ENCODE peak calls at places on chromosome 7, in four cellular contexts. Q, O, H and G are unnamed samples.

GRCh38 chr7:12389089-12389700 is 14.5 kb downstream of the VWDE start:
- DNase-seq in Q (no peak), O (peak; percentile 55), H (peak; percentile 20), G (peak; percentile 69)

GRCh38 chr7:82755705-82756551 is 312.4 kb upstream of the CACNA2D1 start:
- DNase-seq in Q (no peak), O (no peak), H (no peak), G (no peak)

GRCh38 chr7:135251502-135252327 is 18.1 kb downstream of the STRA8 start:
- DNase-seq in Q (no peak), O (no peak), H (no peak), G (peak; percentile 22)

GRCh38 chr7:157043745-157044144 is 33.3 kb upstream of the MNX1 start:
- DNase-seq in Q (no peak), O (no peak), H (no peak), G (no peak)

GRCh38 chr7:26664735-26665420 is 199.5 kb downstream of the SKAP2 start:
- DNase-seq in Q (no peak), O (peak; percentile 20), H (no peak), G (peak; percentile 37)

GRCh38 chr7:146067880-146068279 is 48.7 kb upstream of the CNTNAP2 start:
- DNase-seq in Q (no peak), O (no peak), H (no peak), G (no peak)

GRCh38 chr7:105916603-105917002 is 40.2 kb upstream of the ATXN7L1 start:
- DNase-seq in Q (no peak), O (no peak), H (no peak), G (no peak)

GRCh38 chr7:124773339-124773738 is 7.7 kb upstream of the GPR37 start:
- DNase-seq in Q (no peak), O (no peak), H (no peak), G (no peak)

GRCh38 chr7:3438352-3438751 is 137.3 kb downstream of the SDK1 start:
- DNase-seq in Q (no peak), O (no peak), H (no peak), G (no peak)

GRCh38 chr7:149883452-149883861 is 9.7 kb downstream of the ATP6V0E2 start:
- DNase-seq in Q (no peak), O (peak; percentile 64), H (no peak), G (peak; percentile 69)

GRCh38 chr7:77348371-77348813 is 67.8 kb downstream of the GSAP start:
- DNase-seq in Q (no peak), O (no peak), H (no peak), G (no peak)

GRCh38 chr7:49852619-49853462 is 79.4 kb downstream of the VWC2 start:
- DNase-seq in Q (peak; percentile 5), O (peak; percentile 77), H (peak; percentile 0), G (peak; percentile 64)

GRCh38 chr7:234712-235553 is 42.6 kb downstream of the FAM20C start:
- DNase-seq in Q (no peak), O (no peak), H (no peak), G (no peak)

GRCh38 chr7:131042269-131043160 is 285.2 kb upstream of the MKLN1 start:
- DNase-seq in Q (no peak), O (no peak), H (no peak), G (no peak)

GRCh38 chr7:92461027-92462003 is 14.0 kb downstream of the GATAD1 start:
- DNase-seq in Q (peak; percentile 10), O (peak; percentile 67), H (no peak), G (peak; percentile 58)

GRCh38 chr7:142436601-142437000 is 178.7 kb upstream of the PRSS58 start:
- DNase-seq in Q (no peak), O (no peak), H (no peak), G (no peak)

GRCh38 chr7:150958603-150959002 is 19.5 kb downstream of the KCNH2 start:
- DNase-seq in Q (no peak), O (no peak), H (no peak), G (no peak)

GRCh38 chr7:35261476-35262285 is 7.8 kb upstream of the TBX20 start:
- DNase-seq in Q (no peak), O (no peak), H (no peak), G (no peak)
- H3K4me3 ChIP-seq in Q (no peak overlapping the region), O (no peak overlapping the region), H (no peak overlapping the region), G (no peak overlapping the region)

GRCh38 chr7:29878081-29878688 is 71.9 kb downstream of the WIPF3 start:
- DNase-seq in Q (peak; percentile 15), O (peak; percentile 55), H (peak; percentile 21), G (peak; percentile 32)
- TF ChIP-seq CTCF in Q (peak; percentile 58), O (peak; percentile 91), H (peak; percentile 61), G (peak; percentile 54)

DNA sequence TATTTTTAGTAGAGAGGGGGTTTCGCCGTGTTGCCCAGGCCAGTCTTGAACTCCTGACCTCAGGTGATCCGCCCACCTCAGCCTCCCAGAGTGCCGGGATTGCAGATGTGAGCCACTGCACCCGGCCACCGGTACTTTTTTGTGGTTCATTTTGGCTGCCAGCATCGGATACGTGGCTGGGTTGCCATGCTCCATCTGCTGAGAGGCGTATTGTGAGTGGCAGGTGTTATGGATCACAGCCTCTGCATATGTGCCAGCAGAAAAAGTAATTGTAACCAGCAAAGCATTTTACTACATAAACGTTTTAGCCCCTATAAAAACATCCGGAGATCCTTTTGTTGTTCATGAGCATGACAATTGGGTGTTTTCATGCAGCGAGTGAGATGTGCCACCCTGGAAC is 7.1 kb downstream of the FOXK1 start:
- DNase-seq in Q (no peak), O (no peak), H (no peak), G (peak; percentile 66)
- H3K4me3 ChIP-seq in Q (no peak overlapping the region), O (no peak overlapping the region), H (no peak overlapping the region), G (no peak overlapping the region)

DNA sequence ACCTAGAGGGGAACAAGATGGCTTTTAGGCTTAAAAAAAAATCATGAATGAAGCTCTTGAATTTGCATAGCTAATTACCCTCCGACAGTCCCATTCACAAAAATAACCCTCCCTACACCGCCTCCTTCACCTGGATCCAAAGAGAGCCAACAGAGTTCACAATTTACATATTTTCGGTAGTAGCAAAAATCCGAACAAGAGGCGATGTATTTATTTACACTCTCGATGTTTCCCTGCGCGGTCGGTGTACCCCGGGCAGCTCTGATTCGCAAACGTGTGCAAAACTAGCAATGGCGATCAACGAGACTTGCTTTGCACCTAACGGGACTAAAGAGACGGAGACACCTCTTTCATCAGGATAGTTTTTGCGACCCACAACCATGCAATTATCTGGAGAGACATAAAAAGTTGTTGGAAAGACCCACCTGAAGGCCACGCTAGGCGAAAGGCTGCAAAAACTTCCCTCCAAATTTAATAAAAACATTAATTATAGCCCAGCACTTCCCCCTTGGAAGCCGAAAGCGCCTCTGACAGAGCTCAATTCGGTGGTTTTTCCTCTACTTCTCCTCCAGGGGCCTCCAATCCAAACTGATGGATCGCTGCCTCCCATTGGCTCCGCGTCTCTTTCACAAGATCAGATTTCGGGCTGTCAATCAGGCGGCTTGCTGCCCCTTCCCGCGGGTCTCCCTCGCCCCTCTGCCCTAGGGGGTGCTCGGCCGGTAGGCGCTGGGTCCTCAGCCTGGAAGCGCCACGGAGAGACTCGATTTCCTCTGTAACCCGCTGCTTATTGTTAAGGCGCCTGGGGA is at the start of gene ETV1:
- DNase-seq in Q (no peak), O (no peak), H (no peak), G (no peak)
- TF ChIP-seq CTCF in Q (no peak), O (no peak), H (peak; percentile 36), G (no peak)

DNA sequence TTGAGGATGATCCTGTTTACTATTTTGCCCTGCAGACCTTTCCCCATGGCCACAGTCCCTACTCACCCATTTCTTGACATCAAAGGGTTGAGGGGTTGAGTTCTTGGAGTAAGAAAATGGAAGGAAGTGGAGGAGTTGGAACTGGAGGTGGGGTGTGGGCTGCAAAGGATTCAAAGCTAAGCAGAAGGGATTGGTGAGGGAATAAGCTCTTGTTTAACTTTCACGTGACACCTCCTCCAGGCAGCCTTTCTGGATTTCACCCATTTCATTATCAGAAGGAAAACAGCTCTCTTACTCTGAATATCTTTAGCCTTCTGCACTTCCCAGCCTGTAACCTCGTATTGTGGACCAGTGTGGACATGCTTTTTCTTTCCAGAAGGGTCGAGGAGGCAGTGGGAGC is 13.7 kb downstream of the MOSPD3 start:
- DNase-seq in Q (no peak), O (no peak), H (no peak), G (no peak)
- H3K4me3 ChIP-seq in Q (no peak overlapping the region), O (peak overlapping the region; percentile 62), H (peak overlapping the region; percentile 58), G (peak overlapping the region; percentile 53)

DNA sequence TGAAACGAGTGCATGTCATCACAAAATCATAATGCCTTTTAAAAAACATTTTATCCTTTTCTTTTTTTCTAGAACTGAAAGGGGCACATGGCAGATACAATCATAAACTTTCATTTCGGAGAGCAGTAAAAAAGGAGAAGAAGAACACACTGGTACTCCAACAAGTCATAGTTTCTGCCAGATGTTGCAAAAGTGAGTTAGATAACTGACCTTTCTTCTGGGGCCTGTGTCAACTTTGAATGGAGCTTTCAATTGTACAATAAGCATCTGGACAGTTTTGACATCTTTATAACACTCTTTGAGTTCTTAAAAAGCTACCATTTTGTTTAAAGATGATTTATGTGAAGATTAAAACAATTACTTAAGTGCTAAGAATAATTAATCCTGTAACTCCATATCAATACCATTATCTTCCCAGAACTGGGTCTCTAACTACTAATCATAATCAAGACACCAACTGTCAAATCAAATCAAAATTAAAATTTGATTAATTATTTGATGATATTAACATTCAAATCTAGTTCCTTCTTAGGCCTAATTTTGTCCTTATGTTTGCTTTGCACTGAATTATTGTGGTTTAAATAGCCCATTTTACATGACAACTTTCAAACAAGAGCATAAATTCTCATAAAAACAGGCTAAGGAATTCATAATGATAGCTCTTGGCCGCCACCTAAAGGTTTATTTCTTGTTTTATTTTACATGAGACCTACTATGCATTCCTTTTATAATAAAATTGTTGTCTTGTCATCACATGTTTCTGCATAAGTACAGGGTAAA is 19.5 kb upstream of the ITGB8 start:
- DNase-seq in Q (peak; percentile 55), O (peak; percentile 46), H (no peak), G (peak; percentile 78)
- TF ChIP-seq CTCF in Q (peak; percentile 24), O (peak; percentile 79), H (peak; percentile 5), G (peak; percentile 34)